ENCODE peak calls at places on chromosomes 16 and 17, in seven cellular contexts. C is AG04449, A is gastrocnemius medialis, L is GM10248, E is H9, F is endothelial cell, I is NB4. S is an unnamed sample.

GRCh38 chr17:7403043-7403901 is 625 bp downstream of the TMEM256 start:
- DNase-seq in C (no peak), A (peak), L (no peak), E (no peak), F (peak), I (peak), S (peak)

GRCh38 chr17:45895304-45895968 is 1.1 kb downstream of the MAPT start:
- DNase-seq in C (no peak), A (peak), L (no peak), E (peak), F (no peak), I (no peak), S (peak)

GRCh38 chr17:20289984-20290383 is 177.4 kb downstream of the LGALS9B start:
- DNase-seq in C (no peak), A (no peak), L (no peak), E (no peak), F (no peak), I (no peak), S (no peak)

GRCh38 chr17:42285346-42286050 is 2.8 kb upstream of the STAT5A start:
- DNase-seq in C (no peak), A (no peak), L (no peak), E (peak), F (no peak), I (no peak), S (no peak)

GRCh38 chr16:88297178-88297720 is 85.5 kb upstream of the ZNF469 start:
- DNase-seq in C (no peak), A (no peak), L (no peak), E (no peak), F (no peak), I (no peak), S (no peak)

GRCh38 chr17:3894927-3895343 is 2.1 kb upstream of the CAMKK1 start:
- DNase-seq in C (no peak), A (peak), L (no peak), E (no peak), F (no peak), I (peak), S (no peak)

GRCh38 chr16:21158208-21159110 is at the start of gene LDAF1:
- DNase-seq in C (no peak), A (peak), L (peak), E (peak), F (peak), I (peak), S (peak)

GRCh38 chr17:76753061-76753961 is 15.4 kb downstream of the MFSD11 start:
- DNase-seq in C (no peak), A (no peak), L (no peak), E (no peak), F (no peak), I (no peak), S (no peak)

GRCh38 chr17:57349533-57350227 is 93.4 kb downstream of the MSI2 start:
- DNase-seq in C (no peak), A (no peak), L (no peak), E (no peak), F (no peak), I (no peak), S (no peak)

GRCh38 chr16:8958344-8958808 is 5.3 kb downstream of the USP7 start:
- DNase-seq in C (no peak), A (peak), L (no peak), E (no peak), F (peak), I (peak), S (no peak)

GRCh38 chr17:77372444-77373297 is 231.9 kb downstream of the SEC14L1 start:
- DNase-seq in C (no peak), A (peak), L (peak), E (peak), F (peak), I (peak), S (peak)

GRCh38 chr17:7840875-7841274 is 6.9 kb downstream of the KDM6B start:
- DNase-seq in C (no peak), A (no peak), L (no peak), E (no peak), F (no peak), I (no peak), S (no peak)

GRCh38 chr16:17544785-17545184 is 74.0 kb upstream of the XYLT1 start:
- DNase-seq in C (no peak), A (no peak), L (no peak), E (peak), F (peak), I (peak), S (peak)

GRCh38 chr17:41415833-41416335 is 8.5 kb downstream of the KRT37 start:
- DNase-seq in C (no peak), A (no peak), L (no peak), E (no peak), F (no peak), I (no peak), S (no peak)

GRCh38 chr17:57548421-57549385 is 196.4 kb downstream of the CCDC182 start:
- DNase-seq in C (no peak), A (no peak), L (no peak), E (no peak), F (no peak), I (no peak), S (no peak)

GRCh38 chr17:50348522-50349240 is 2.8 kb downstream of the XYLT2 start:
- DNase-seq in C (no peak), A (no peak), L (no peak), E (peak), F (no peak), I (no peak), S (no peak)

GRCh38 chr16:9033125-9033830 is 58.2 kb upstream of the HAPSTR1 start:
- DNase-seq in C (no peak), A (no peak), L (peak), E (peak), F (no peak), I (peak), S (peak)

GRCh38 chr17:17107891-17108680 is 65.8 kb downstream of the MPRIP start:
- DNase-seq in C (no peak), A (no peak), L (no peak), E (no peak), F (no peak), I (no peak), S (no peak)

GRCh38 chr17:59892849-59893616 is at the start of the genes RPS6KB1 and TUBD1:
- DNase-seq in C (peak), A (peak), L (peak), E (peak), F (peak), I (peak), S (peak)

GRCh38 chr17:48499743-48500434 is 30.9 kb downstream of the HOXB1 start:
- DNase-seq in C (no peak), A (no peak), L (no peak), E (no peak), F (no peak), I (no peak), S (no peak)

GRCh38 chr16:4623593-4623992 is 1.0 kb upstream of the MGRN1 start:
- DNase-seq in C (no peak), A (no peak), L (no peak), E (no peak), F (no peak), I (no peak), S (no peak)

GRCh38 chr16:29644973-29645698 is 17.9 kb upstream of the SPN start:
- DNase-seq in C (no peak), A (no peak), L (peak), E (no peak), F (no peak), I (no peak), S (no peak)

GRCh38 chr17:3896108-3897099 is 3.6 kb upstream of the CAMKK1 start:
- DNase-seq in C (no peak), A (no peak), L (no peak), E (no peak), F (no peak), I (no peak), S (no peak)

GRCh38 chr17:59627269-59627668 is 7.6 kb downstream of the CLTC start:
- DNase-seq in C (no peak), A (no peak), L (no peak), E (no peak), F (no peak), I (no peak), S (no peak)

GRCh38 chr17:63998050-63998720 is at the start of gene PRR29:
- DNase-seq in C (no peak), A (no peak), L (peak), E (peak), F (peak), I (peak), S (peak)

GRCh38 chr17:57395721-57396321 is 139.5 kb downstream of the MSI2 start:
- DNase-seq in C (no peak), A (no peak), L (no peak), E (no peak), F (no peak), I (no peak), S (no peak)

GRCh38 chr16:11792404-11793260 is 4.4 kb downstream of the ZC3H7A start:
- DNase-seq in C (no peak), A (peak), L (no peak), E (no peak), F (no peak), I (no peak), S (no peak)

GRCh38 chr16:4515611-4516233 is 22.9 kb downstream of the CDIP1 start:
- DNase-seq in C (no peak), A (no peak), L (peak), E (no peak), F (no peak), I (peak), S (no peak)

GRCh38 chr17:73023759-73024158 is 68.7 kb downstream of the SLC39A11 start:
- DNase-seq in C (no peak), A (no peak), L (no peak), E (no peak), F (no peak), I (no peak), S (no peak)

GRCh38 chr17:62740066-62740465 is 68.0 kb downstream of the MARCHF10 start:
- DNase-seq in C (peak), A (no peak), L (no peak), E (peak), F (no peak), I (no peak), S (no peak)

GRCh38 chr16:89615596-89616090 is 2.2 kb downstream of the DPEP1 start:
- DNase-seq in C (no peak), A (no peak), L (peak), E (peak), F (no peak), I (no peak), S (peak)

GRCh38 chr17:76791053-76791980 is 53.4 kb downstream of the MFSD11 start:
- DNase-seq in C (no peak), A (no peak), L (peak), E (no peak), F (no peak), I (peak), S (no peak)

GRCh38 chr16:53714080-53715050 is 10.4 kb downstream of the FTO start:
- DNase-seq in C (no peak), A (no peak), L (no peak), E (no peak), F (no peak), I (no peak), S (no peak)

GRCh38 chr17:61619493-61619892 is 28.5 kb upstream of the NACA2 start:
- DNase-seq in C (no peak), A (no peak), L (no peak), E (no peak), F (no peak), I (peak), S (no peak)

GRCh38 chr16:6846452-6846851 is 486.2 kb upstream of the RBFOX1 start:
- DNase-seq in C (no peak), A (no peak), L (no peak), E (no peak), F (no peak), I (no peak), S (no peak)

GRCh38 chr17:61202564-61202963 is 197.1 kb upstream of the TBX2 start:
- DNase-seq in C (no peak), A (no peak), L (no peak), E (no peak), F (no peak), I (no peak), S (no peak)

GRCh38 chr17:2593846-2594656 is 597 bp downstream of the PAFAH1B1 start:
- DNase-seq in C (no peak), A (peak), L (peak), E (peak), F (peak), I (peak), S (peak)

GRCh38 chr17:79871131-79871530 is 31.9 kb upstream of the CBX4 start:
- DNase-seq in C (no peak), A (no peak), L (no peak), E (no peak), F (no peak), I (no peak), S (no peak)

GRCh38 chr16:26252598-26252997 is 560.8 kb downstream of the HS3ST4 start:
- DNase-seq in C (no peak), A (no peak), L (no peak), E (no peak), F (no peak), I (no peak), S (no peak)

GRCh38 chr17:34443832-34444469 is 80.9 kb upstream of the CCL1 start:
- DNase-seq in C (no peak), A (no peak), L (no peak), E (peak), F (peak), I (peak), S (peak)
- TF ChIP-seq CTCF in C (no peak), A (no peak), L (peak), E (peak), F (no peak), I (peak), S (peak)

GRCh38 chr16:67419931-67420330 is 3.7 kb upstream of the ZDHHC1 start:
- DNase-seq in C (no peak), A (no peak), L (no peak), E (no peak), F (no peak), I (no peak), S (no peak)

GRCh38 chr16:67413978-67414891 is 2.0 kb downstream of the ZDHHC1 start:
- DNase-seq in C (no peak), A (no peak), L (no peak), E (no peak), F (no peak), I (no peak), S (no peak)

GRCh38 chr16:67417333-67418061 is 1.2 kb upstream of the ZDHHC1 start:
- DNase-seq in C (no peak), A (no peak), L (no peak), E (no peak), F (no peak), I (no peak), S (no peak)

GRCh38 chr16:67419502-67419901 is 3.2 kb upstream of the ZDHHC1 start:
- DNase-seq in C (no peak), A (no peak), L (no peak), E (no peak), F (no peak), I (no peak), S (no peak)

DNA sequence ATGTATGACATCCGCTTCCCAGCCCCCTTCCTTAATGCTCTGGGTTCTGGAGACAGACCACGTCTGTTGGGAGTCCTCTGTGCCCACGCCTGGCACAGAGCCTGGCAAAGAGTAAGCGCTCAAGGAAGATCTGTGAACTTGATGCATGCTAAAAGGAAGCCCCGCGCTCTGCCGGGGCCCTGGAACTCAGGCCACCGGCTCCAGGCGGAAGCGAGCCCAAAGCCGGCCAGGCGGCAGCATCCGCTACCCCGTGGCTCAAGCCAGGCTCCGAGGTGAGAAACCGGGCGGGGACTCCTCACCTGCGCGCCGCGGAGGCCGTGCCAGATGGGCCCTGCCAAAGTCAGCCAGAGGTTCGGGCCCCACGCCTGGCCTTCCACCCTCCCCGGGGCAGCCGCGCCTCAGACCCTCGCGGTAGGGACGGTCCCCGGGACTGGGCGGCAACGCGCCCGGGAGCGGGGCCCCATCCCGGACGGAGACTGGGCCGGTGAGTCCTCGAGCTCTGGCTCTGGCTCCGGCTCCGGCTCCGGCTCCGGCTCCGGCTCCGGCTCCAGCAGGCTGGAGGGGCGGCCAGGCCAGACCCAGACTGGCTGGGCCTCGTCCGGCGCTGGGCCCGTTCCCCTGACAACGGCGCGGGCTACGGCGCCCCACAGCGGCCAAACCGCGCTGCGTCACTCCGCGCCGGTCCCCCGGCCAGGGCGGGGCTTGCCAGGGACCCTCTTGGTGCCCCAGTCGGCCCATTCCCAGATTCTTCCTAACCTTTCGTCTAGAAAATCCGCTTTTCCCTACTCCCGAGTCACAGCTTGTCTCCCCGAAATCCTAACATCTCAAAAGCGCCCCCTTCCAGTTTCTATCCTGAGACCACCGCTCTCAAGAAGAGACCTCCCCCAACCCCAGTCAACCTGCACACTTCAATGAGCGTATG is at the start of gene ZDHHC1:
- DNase-seq in C (no peak), A (no peak), L (peak), E (peak), F (peak), I (no peak), S (peak)
- TF ChIP-seq CTCF in C (peak), A (peak), L (peak), E (peak), F (no peak), I (peak), S (peak)

DNA sequence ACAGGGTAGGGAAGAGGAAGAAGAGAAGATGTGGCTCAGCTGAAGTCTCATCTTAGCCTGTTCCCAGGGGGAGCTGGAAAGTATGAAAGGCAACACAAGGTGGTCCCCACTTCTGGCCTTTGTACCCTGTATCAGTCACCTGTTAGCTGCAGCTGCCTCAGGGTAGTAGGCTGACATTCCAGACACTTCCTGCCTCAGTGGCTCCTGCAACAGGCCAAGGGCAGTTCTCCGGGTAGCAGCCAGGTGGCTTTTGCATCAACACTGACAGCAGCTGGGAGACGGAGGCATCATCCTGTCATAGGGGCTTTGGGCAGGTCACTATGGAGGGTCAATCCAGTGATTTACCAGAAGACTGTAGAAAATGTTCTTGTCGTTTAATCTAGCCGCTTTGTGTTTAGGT is 124.0 kb downstream of the RGS9 start:
- DNase-seq in C (no peak), A (no peak), L (no peak), E (peak), F (peak), I (no peak), S (no peak)
- TF ChIP-seq CTCF in C (no peak), A (no peak), L (no peak), E (peak), F (peak), I (no peak), S (peak)

GRCh38 chr17:68349157-68349556 is 57.9 kb downstream of the ARSG start:
- DNase-seq in C (no peak), A (no peak), L (peak), E (no peak), F (no peak), I (no peak), S (no peak)

GRCh38 chr17:68352041-68352440 is 60.7 kb downstream of the ARSG start:
- DNase-seq in C (no peak), A (no peak), L (no peak), E (no peak), F (no peak), I (no peak), S (no peak)

GRCh38 chr17:68353121-68353521 is 61.8 kb downstream of the ARSG start:
- DNase-seq in C (no peak), A (no peak), L (no peak), E (no peak), F (no peak), I (peak), S (no peak)

GRCh38 chr17:68355093-68355492 is 63.8 kb downstream of the ARSG start:
- DNase-seq in C (no peak), A (no peak), L (no peak), E (no peak), F (no peak), I (peak), S (no peak)

DNA sequence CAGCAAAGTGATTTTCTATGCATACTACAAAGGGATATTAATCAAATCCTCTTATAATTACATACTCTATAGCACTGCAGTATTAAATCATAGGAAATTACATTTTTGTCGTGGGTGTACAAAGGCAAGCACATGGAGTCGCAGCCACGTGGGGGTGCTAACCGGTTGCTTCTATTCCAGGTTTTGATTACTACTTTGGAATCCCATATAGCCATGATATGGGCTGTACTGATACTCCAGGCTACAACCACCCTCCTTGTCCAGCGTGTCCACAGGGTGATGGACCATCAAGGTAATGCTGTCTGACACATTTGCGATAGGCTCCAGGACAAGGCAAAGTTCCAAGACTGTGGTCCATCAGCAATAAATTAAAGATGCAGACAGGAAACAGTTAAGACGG is 60.1 kb downstream of the ARSG start:
- DNase-seq in C (no peak), A (no peak), L (no peak), E (no peak), F (no peak), I (no peak), S (no peak)
- TF ChIP-seq CTCF in C (peak), A (no peak), L (no peak), E (no peak), F (no peak), I (no peak), S (no peak)

DNA sequence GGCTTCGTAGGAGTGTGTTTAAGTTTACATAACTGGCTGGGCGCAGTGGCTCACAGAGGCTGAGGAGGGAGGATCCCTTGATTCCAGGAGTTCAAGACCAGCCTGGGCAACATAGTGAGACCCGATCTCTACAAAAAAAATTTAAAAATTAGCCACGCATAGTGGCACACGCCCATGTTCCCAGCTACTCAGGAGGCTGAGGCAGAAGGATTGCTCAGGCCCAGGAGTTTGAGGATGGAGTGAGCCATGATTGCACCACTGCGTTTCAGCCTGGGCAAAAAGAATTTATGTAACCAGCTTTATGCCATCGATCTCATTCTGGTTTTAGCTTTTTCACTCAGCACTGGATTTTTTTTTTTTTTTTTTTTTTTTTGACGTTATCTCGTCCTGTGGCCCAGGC is 9.1 kb upstream of the CD300E start:
- DNase-seq in C (no peak), A (no peak), L (no peak), E (no peak), F (no peak), I (peak), S (no peak)
- TF ChIP-seq CTCF in C (no peak), A (no peak), L (no peak), E (no peak), F (no peak), I (no peak), S (no peak)

GRCh38 chr17:75034236-75034908 is 12.4 kb downstream of the ATP5PD start:
- DNase-seq in C (no peak), A (peak), L (peak), E (peak), F (peak), I (peak), S (peak)

GRCh38 chr17:75036643-75037268 is 10.0 kb downstream of the ATP5PD start:
- DNase-seq in C (no peak), A (peak), L (no peak), E (peak), F (no peak), I (no peak), S (no peak)

GRCh38 chr17:75032896-75033294 is 13.9 kb downstream of the ATP5PD start:
- DNase-seq in C (no peak), A (no peak), L (no peak), E (no peak), F (no peak), I (no peak), S (no peak)

GRCh38 chr17:75031972-75032895 is 14.5 kb downstream of the ATP5PD start:
- DNase-seq in C (no peak), A (peak), L (peak), E (peak), F (no peak), I (peak), S (no peak)

GRCh38 chr17:75033346-75034235 is 13.2 kb downstream of the ATP5PD start:
- DNase-seq in C (no peak), A (peak), L (peak), E (peak), F (peak), I (peak), S (peak)
- TF ChIP-seq CTCF in C (no peak), A (no peak), L (no peak), E (no peak), F (no peak), I (no peak), S (no peak)

S was measured in neural crest cell.